ENCODE peak calls at places on chromosomes 3 and 15, in five cellular contexts. One of them, this sample, is unnamed.

GRCh38 chr3:59572106-59572505 is 522.3 kb upstream of the CFAP20DC start:
- DNase-seq in transverse colon: no peak
- DNase-seq in foreskin fibroblast: peak
- DNase-seq in hepatocyte: no peak
- DNase-seq in breast epithelium: no peak
- DNase-seq in this sample: no peak

GRCh38 chr15:64651573-64652260 is 123.7 kb downstream of the RBPMS2 start:
- DNase-seq in transverse colon: no peak
- DNase-seq in foreskin fibroblast: peak
- DNase-seq in hepatocyte: peak
- DNase-seq in breast epithelium: no peak
- DNase-seq in this sample: peak

GRCh38 chr3:141412087-141412935 is 44.0 kb downstream of the ZBTB38 start:
- DNase-seq in transverse colon: peak
- DNase-seq in foreskin fibroblast: peak
- DNase-seq in hepatocyte: peak
- DNase-seq in breast epithelium: peak
- DNase-seq in this sample: peak

GRCh38 chr3:79767194-79767952 is 425 bp downstream of the ROBO1 start:
- DNase-seq in transverse colon: no peak
- DNase-seq in foreskin fibroblast: no peak
- DNase-seq in hepatocyte: no peak
- DNase-seq in breast epithelium: no peak
- DNase-seq in this sample: no peak

GRCh38 chr3:52456169-52456799 is 880 bp downstream of the NISCH start:
- DNase-seq in transverse colon: no peak
- DNase-seq in foreskin fibroblast: peak
- DNase-seq in hepatocyte: peak
- DNase-seq in breast epithelium: no peak
- DNase-seq in this sample: no peak

GRCh38 chr3:152159328-152159727 is 109.4 kb upstream of the MBNL1 start:
- DNase-seq in transverse colon: peak
- DNase-seq in foreskin fibroblast: peak
- DNase-seq in hepatocyte: peak
- DNase-seq in breast epithelium: no peak
- DNase-seq in this sample: no peak

GRCh38 chr15:29969587-29970401 is 113.0 kb upstream of the GOLGA8J start:
- DNase-seq in transverse colon: no peak
- DNase-seq in foreskin fibroblast: peak
- DNase-seq in hepatocyte: no peak
- DNase-seq in breast epithelium: no peak
- DNase-seq in this sample: no peak

GRCh38 chr3:17158941-17159682 is 274.4 kb downstream of the PLCL2 start:
- DNase-seq in transverse colon: no peak
- DNase-seq in foreskin fibroblast: no peak
- DNase-seq in hepatocyte: no peak
- DNase-seq in breast epithelium: no peak
- DNase-seq in this sample: no peak

GRCh38 chr3:52959773-52960172 is 62.4 kb upstream of the STIMATE start:
- DNase-seq in transverse colon: no peak
- DNase-seq in foreskin fibroblast: no peak
- DNase-seq in hepatocyte: no peak
- DNase-seq in breast epithelium: no peak
- DNase-seq in this sample: no peak

GRCh38 chr3:16461463-16462245 is 51.8 kb downstream of the RFTN1 start:
- DNase-seq in transverse colon: no peak
- DNase-seq in foreskin fibroblast: no peak
- DNase-seq in hepatocyte: no peak
- DNase-seq in breast epithelium: no peak
- DNase-seq in this sample: no peak

GRCh38 chr3:12585181-12585580 is 28.3 kb downstream of the MKRN2 start:
- DNase-seq in transverse colon: no peak
- DNase-seq in foreskin fibroblast: no peak
- DNase-seq in hepatocyte: no peak
- DNase-seq in breast epithelium: no peak
- DNase-seq in this sample: no peak

GRCh38 chr15:89776274-89777072 is at the start of gene MESP2:
- DNase-seq in transverse colon: peak
- DNase-seq in foreskin fibroblast: peak
- DNase-seq in hepatocyte: peak
- DNase-seq in breast epithelium: no peak
- DNase-seq in this sample: peak

GRCh38 chr3:27202959-27203358 is 166.2 kb downstream of the NEK10 start:
- DNase-seq in transverse colon: no peak
- DNase-seq in foreskin fibroblast: no peak
- DNase-seq in hepatocyte: no peak
- DNase-seq in breast epithelium: no peak
- DNase-seq in this sample: no peak

GRCh38 chr15:48336940-48337339 is 5.7 kb downstream of the DUT start:
- DNase-seq in transverse colon: no peak
- DNase-seq in foreskin fibroblast: peak
- DNase-seq in hepatocyte: no peak
- DNase-seq in breast epithelium: no peak
- DNase-seq in this sample: no peak

GRCh38 chr15:88649753-88650551 is 11.1 kb downstream of the ISG20 start:
- DNase-seq in transverse colon: no peak
- DNase-seq in foreskin fibroblast: no peak
- DNase-seq in hepatocyte: no peak
- DNase-seq in breast epithelium: peak
- DNase-seq in this sample: no peak

GRCh38 chr3:147493065-147493464 is 83.9 kb downstream of the ZIC1 start:
- DNase-seq in transverse colon: no peak
- DNase-seq in foreskin fibroblast: no peak
- DNase-seq in hepatocyte: no peak
- DNase-seq in breast epithelium: no peak
- DNase-seq in this sample: no peak

GRCh38 chr15:84840741-84841429 is 23.7 kb downstream of the ALPK3 start:
- DNase-seq in transverse colon: peak
- DNase-seq in foreskin fibroblast: peak
- DNase-seq in hepatocyte: peak
- DNase-seq in breast epithelium: peak
- DNase-seq in this sample: no peak

DNA sequence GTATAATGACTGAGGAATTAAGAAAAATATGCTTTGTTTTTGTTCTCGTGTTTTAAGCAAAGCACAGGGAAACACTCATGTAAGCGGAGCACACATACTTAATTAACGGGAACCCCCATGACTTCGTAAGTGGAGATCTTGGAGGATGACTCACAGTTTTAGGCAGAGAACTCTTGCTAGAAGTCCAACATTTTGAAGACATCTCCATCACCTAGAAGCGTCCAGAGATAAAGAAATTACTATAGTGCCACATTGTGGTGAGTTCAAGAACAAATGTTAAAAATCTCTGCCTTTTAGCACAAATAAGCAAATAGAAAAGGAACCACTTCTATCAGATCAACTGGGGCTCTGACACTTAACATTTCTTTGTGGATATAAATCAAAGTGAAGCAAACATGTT is 194.1 kb upstream of the ARHGEF26 start:
- DNase-seq in transverse colon: no peak
- DNase-seq in foreskin fibroblast: peak
- DNase-seq in hepatocyte: peak
- DNase-seq in breast epithelium: no peak
- DNase-seq in this sample: no peak
- TF ChIP-seq CTCF in transverse colon: no peak
- TF ChIP-seq CTCF in foreskin fibroblast: peak
- TF ChIP-seq CTCF in hepatocyte: peak
- TF ChIP-seq CTCF in breast epithelium: no peak
- TF ChIP-seq CTCF in this sample: peak

GRCh38 chr3:64223809-64224570 is 1.3 kb downstream of the PRICKLE2 start:
- DNase-seq in transverse colon: no peak
- DNase-seq in foreskin fibroblast: peak
- DNase-seq in hepatocyte: no peak
- DNase-seq in breast epithelium: no peak
- DNase-seq in this sample: no peak
- TF ChIP-seq CTCF in transverse colon: no peak
- TF ChIP-seq CTCF in foreskin fibroblast: peak
- TF ChIP-seq CTCF in hepatocyte: peak
- TF ChIP-seq CTCF in breast epithelium: no peak
- TF ChIP-seq CTCF in this sample: no peak

GRCh38 chr15:32104061-32104980 is 74.0 kb downstream of the CHRNA7 start:
- DNase-seq in transverse colon: no peak
- DNase-seq in foreskin fibroblast: no peak
- DNase-seq in hepatocyte: no peak
- DNase-seq in breast epithelium: no peak
- DNase-seq in this sample: no peak
- TF ChIP-seq CTCF in transverse colon: no peak
- TF ChIP-seq CTCF in foreskin fibroblast: no peak
- TF ChIP-seq CTCF in hepatocyte: no peak
- TF ChIP-seq CTCF in breast epithelium: no peak
- TF ChIP-seq CTCF in this sample: no peak

GRCh38 chr3:73765878-73766564 is 141.3 kb upstream of the PDZRN3 start:
- DNase-seq in transverse colon: no peak
- DNase-seq in foreskin fibroblast: peak
- DNase-seq in hepatocyte: no peak
- DNase-seq in breast epithelium: no peak
- DNase-seq in this sample: no peak

GRCh38 chr3:73772599-73772998 is 147.9 kb upstream of the PDZRN3 start:
- DNase-seq in transverse colon: no peak
- DNase-seq in foreskin fibroblast: no peak
- DNase-seq in hepatocyte: no peak
- DNase-seq in breast epithelium: no peak
- DNase-seq in this sample: no peak

GRCh38 chr3:73772076-73772475 is 147.3 kb upstream of the PDZRN3 start:
- DNase-seq in transverse colon: no peak
- DNase-seq in foreskin fibroblast: peak
- DNase-seq in hepatocyte: no peak
- DNase-seq in breast epithelium: no peak
- DNase-seq in this sample: no peak

GRCh38 chr3:73766599-73767378 is 142.0 kb upstream of the PDZRN3 start:
- DNase-seq in transverse colon: no peak
- DNase-seq in foreskin fibroblast: peak
- DNase-seq in hepatocyte: peak
- DNase-seq in breast epithelium: peak
- DNase-seq in this sample: no peak

GRCh38 chr3:73768594-73769308 is 144.0 kb upstream of the PDZRN3 start:
- DNase-seq in transverse colon: no peak
- DNase-seq in foreskin fibroblast: peak
- DNase-seq in hepatocyte: no peak
- DNase-seq in breast epithelium: no peak
- DNase-seq in this sample: no peak
- TF ChIP-seq CTCF in transverse colon: no peak
- TF ChIP-seq CTCF in foreskin fibroblast: no peak
- TF ChIP-seq CTCF in hepatocyte: peak
- TF ChIP-seq CTCF in breast epithelium: no peak
- TF ChIP-seq CTCF in this sample: no peak

DNA sequence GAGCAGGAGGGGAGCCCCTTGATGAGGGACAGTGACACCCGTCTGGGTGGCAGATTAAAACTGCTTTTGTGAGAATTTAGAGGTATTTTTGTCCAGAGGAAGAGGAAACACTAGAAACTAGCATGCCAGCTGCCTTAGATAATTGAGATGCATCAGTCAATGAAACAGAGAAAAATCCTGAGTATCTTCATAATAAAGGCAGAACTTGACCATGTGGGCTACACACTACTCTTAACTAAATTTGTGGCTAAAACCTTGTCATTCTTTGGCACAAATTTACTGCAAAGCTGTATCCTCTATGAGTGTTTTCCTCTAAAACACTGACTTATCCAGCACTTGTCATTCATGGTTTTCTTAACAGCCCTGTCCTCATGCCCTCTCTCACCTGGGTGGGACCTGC is 259.7 kb upstream of the TPM1 start:
- DNase-seq in transverse colon: no peak
- DNase-seq in foreskin fibroblast: peak
- DNase-seq in hepatocyte: no peak
- DNase-seq in breast epithelium: no peak
- DNase-seq in this sample: no peak
- TF ChIP-seq CTCF in transverse colon: no peak
- TF ChIP-seq CTCF in foreskin fibroblast: no peak
- TF ChIP-seq CTCF in hepatocyte: no peak
- TF ChIP-seq CTCF in breast epithelium: no peak
- TF ChIP-seq CTCF in this sample: no peak

GRCh38 chr3:170033489-170033888 is 4.3 kb upstream of the GPR160 start:
- DNase-seq in transverse colon: peak
- DNase-seq in foreskin fibroblast: no peak
- DNase-seq in hepatocyte: no peak
- DNase-seq in breast epithelium: no peak
- DNase-seq in this sample: no peak

GRCh38 chr3:170043506-170043905 is 5.7 kb downstream of the GPR160 start:
- DNase-seq in transverse colon: no peak
- DNase-seq in foreskin fibroblast: peak
- DNase-seq in hepatocyte: no peak
- DNase-seq in breast epithelium: no peak
- DNase-seq in this sample: no peak

GRCh38 chr3:170040283-170040907 is 2.6 kb downstream of the GPR160 start:
- DNase-seq in transverse colon: no peak
- DNase-seq in foreskin fibroblast: peak
- DNase-seq in hepatocyte: no peak
- DNase-seq in breast epithelium: no peak
- DNase-seq in this sample: no peak

GRCh38 chr3:170037463-170038433 is at the start of gene GPR160:
- DNase-seq in transverse colon: peak
- DNase-seq in foreskin fibroblast: peak
- DNase-seq in hepatocyte: peak
- DNase-seq in breast epithelium: peak
- DNase-seq in this sample: peak

GRCh38 chr3:170038434-170039110 is 777 bp downstream of the GPR160 start:
- DNase-seq in transverse colon: peak
- DNase-seq in foreskin fibroblast: peak
- DNase-seq in hepatocyte: peak
- DNase-seq in breast epithelium: no peak
- DNase-seq in this sample: peak
- TF ChIP-seq CTCF in transverse colon: peak
- TF ChIP-seq CTCF in foreskin fibroblast: no peak
- TF ChIP-seq CTCF in hepatocyte: peak
- TF ChIP-seq CTCF in breast epithelium: peak
- TF ChIP-seq CTCF in this sample: peak

DNA sequence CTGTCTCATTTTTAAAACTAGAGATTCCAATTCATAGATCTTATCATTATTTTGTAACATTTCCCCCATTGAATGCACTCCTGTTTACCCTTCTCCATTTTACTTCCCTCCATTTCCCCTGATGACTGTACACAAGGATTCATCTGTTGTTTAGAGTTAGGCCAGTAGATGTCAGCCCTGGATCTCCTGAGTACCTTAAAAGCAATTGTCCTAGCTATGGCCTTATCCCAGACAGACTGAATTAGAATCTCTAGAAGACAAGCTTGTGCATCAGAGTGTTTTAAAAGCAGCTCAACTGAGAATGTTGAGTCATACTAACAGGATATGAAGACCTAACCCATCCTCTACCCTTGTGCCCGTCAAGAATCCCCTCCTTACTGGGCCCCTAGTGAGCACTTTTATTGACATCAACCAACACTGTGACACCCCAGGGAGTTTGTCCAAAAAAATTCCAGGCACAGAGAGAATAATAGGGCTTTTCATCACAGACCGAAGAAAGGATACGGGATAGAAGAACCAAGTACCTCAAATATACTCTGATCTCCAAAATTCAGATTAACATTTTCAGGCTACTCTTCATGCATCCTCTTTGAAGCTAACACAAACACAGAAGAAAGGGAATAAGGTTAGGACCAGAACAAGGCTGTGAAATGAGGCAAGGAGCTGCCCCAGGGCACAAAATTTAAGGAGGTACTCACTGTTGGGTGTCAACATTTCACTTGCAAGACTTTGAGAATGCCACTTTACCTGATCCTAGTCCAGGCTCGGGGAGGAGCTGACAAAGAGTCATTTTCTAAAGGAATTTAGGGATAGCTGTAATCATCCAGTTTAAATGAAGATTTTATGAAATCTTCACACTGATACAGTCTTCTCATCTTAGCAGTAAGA is 17.1 kb downstream of the ZBED2 start:
- DNase-seq in transverse colon: no peak
- DNase-seq in foreskin fibroblast: peak
- DNase-seq in hepatocyte: peak
- DNase-seq in breast epithelium: no peak
- DNase-seq in this sample: peak
- TF ChIP-seq CTCF in transverse colon: no peak
- TF ChIP-seq CTCF in foreskin fibroblast: peak
- TF ChIP-seq CTCF in hepatocyte: peak
- TF ChIP-seq CTCF in breast epithelium: no peak
- TF ChIP-seq CTCF in this sample: peak

This sample was measured in GM13977.